ENCODE peak calls at places on chromosomes 11 and 22, in seven cellular contexts. W, T, P, S, N, B and M are unnamed samples.

GRCh38 chr11:1927151-1928037 is 7.9 kb downstream of the TNNT3 start:
- DNase-seq in N (peak), P (no peak), B (peak), T (no peak), S (no peak), W (no peak), M (peak)

GRCh38 chr11:31986201-31986889 is 104.5 kb upstream of the RCN1 start:
- DNase-seq in P (no peak), N (no peak), B (no peak), T (peak), W (no peak), S (no peak), M (no peak)

GRCh38 chr11:2778630-2779498 is 79.1 kb upstream of the KCNQ1OT1 start:
- DNase-seq in B (peak), P (peak), T (no peak), W (no peak), S (peak), N (no peak), M (peak)

GRCh38 chr11:113994077-113994954 is 19.4 kb downstream of the HTR3A start:
- DNase-seq in N (peak), S (peak), P (peak), B (no peak), W (no peak), T (peak), M (peak)

GRCh38 chr11:64226507-64227051 is 505 bp downstream of the NUDT22 start:
- DNase-seq in P (no peak), T (peak), B (no peak), S (no peak), W (no peak), N (no peak), M (no peak)

GRCh38 chr11:26248661-26249060 is 83.3 kb upstream of the ANO3 start:
- DNase-seq in B (no peak), N (no peak), W (no peak), T (no peak), S (no peak), P (no peak), M (no peak)

GRCh38 chr22:29145321-29146072 is 60.2 kb upstream of the EMID1 start:
- DNase-seq in S (no peak), P (no peak), W (no peak), N (no peak), T (no peak), B (no peak), M (no peak)

GRCh38 chr11:60343094-60343704 is 16.1 kb downstream of the MS4A6E start:
- DNase-seq in W (peak), T (peak), N (peak), P (peak), B (no peak), S (peak), M (no peak)

GRCh38 chr11:65110354-65110861 is 1.3 kb upstream of the TM7SF2 start:
- DNase-seq in S (peak), B (peak), P (peak), T (peak), W (no peak), N (peak), M (peak)

GRCh38 chr11:120432056-120433018 is 79.2 kb upstream of the GRIK4 start:
- DNase-seq in T (no peak), P (peak), B (peak), S (peak), W (peak), N (no peak), M (peak)

GRCh38 chr22:32465661-32466060 is 1.4 kb upstream of the BPIFC start:
- DNase-seq in P (no peak), T (no peak), S (no peak), N (no peak), W (no peak), B (no peak), M (no peak)

GRCh38 chr22:47169801-47170140 is 407.3 kb downstream of the TBC1D22A start:
- DNase-seq in W (no peak), N (no peak), S (no peak), B (peak), P (no peak), T (no peak), M (no peak)

GRCh38 chr11:122215244-122215992 is 99.4 kb upstream of the BLID start:
- DNase-seq in T (peak), W (peak), N (peak), B (peak), P (peak), S (peak), M (peak)

GRCh38 chr11:94148189-94148588 is 19.5 kb downstream of the PANX1 start:
- DNase-seq in N (no peak), T (no peak), W (no peak), B (no peak), S (no peak), P (no peak), M (no peak)

GRCh38 chr11:76408171-76408965 is 27.2 kb downstream of the GVQW3 start:
- DNase-seq in N (no peak), T (no peak), W (no peak), S (peak), P (no peak), B (no peak), M (no peak)

GRCh38 chr22:46574438-46574992 is 37.1 kb upstream of the CELSR1 start:
- DNase-seq in B (peak), S (no peak), T (no peak), P (no peak), W (no peak), N (peak), M (no peak)

GRCh38 chr11:85939099-85940015 is 84.2 kb downstream of the CCDC83 start:
- DNase-seq in B (no peak), T (no peak), W (no peak), S (no peak), P (no peak), N (no peak), M (no peak)

GRCh38 chr22:16563555-16564520 is 28.8 kb downstream of the CCT8L2 start:
- DNase-seq in B (no peak), N (no peak), S (no peak), W (no peak), T (no peak), P (no peak), M (no peak)

GRCh38 chr22:43435851-43436535 is 24.2 kb downstream of the MPPED1 start:
- DNase-seq in N (no peak), S (no peak), B (peak), P (no peak), T (no peak), W (no peak), M (no peak)

GRCh38 chr11:110710520-110711381 is 1.5 kb downstream of the ARHGAP20 start:
- DNase-seq in N (peak), T (peak), B (peak), W (no peak), P (peak), S (peak), M (peak)

GRCh38 chr22:37827056-37827455 is 3.9 kb downstream of the GALR3 start:
- DNase-seq in B (peak), P (no peak), W (no peak), N (no peak), S (no peak), T (no peak), M (no peak)

GRCh38 chr11:123193742-123194141 is 1.3 kb downstream of the CLMP start:
- DNase-seq in N (no peak), P (no peak), B (peak), S (no peak), T (no peak), W (no peak), M (no peak)

GRCh38 chr22:49583886-49584505 is 243.7 kb downstream of the BRD1 start:
- DNase-seq in W (no peak), T (no peak), S (no peak), P (no peak), N (no peak), B (no peak), M (no peak)

GRCh38 chr22:45318558-45319318 is 9.0 kb downstream of the FAM118A start:
- DNase-seq in S (peak), W (no peak), T (peak), B (no peak), N (peak), P (peak), M (no peak)

GRCh38 chr22:37604875-37605274 is 3.8 kb upstream of the GGA1 start:
- DNase-seq in B (no peak), T (no peak), P (no peak), S (no peak), W (no peak), N (no peak), M (no peak)

GRCh38 chr11:12087075-12087775 is 23.2 kb upstream of the MICAL2 start:
- DNase-seq in N (no peak), T (peak), S (peak), W (peak), B (peak), P (peak), M (no peak)

GRCh38 chr11:33388793-33389525 is 131.8 kb downstream of the HIPK3 start:
- DNase-seq in N (no peak), T (no peak), P (no peak), B (no peak), W (no peak), S (no peak), M (no peak)

GRCh38 chr22:49259870-49260615 is 567.6 kb downstream of the BRD1 start:
- DNase-seq in W (no peak), P (no peak), S (no peak), B (no peak), N (no peak), T (no peak), M (no peak)

GRCh38 chr11:25734592-25735211 is 597.2 kb upstream of the ANO3 start:
- DNase-seq in B (no peak), P (peak), N (peak), T (peak), S (no peak), W (no peak), M (peak)

GRCh38 chr22:48452766-48453165 is 1374.9 kb downstream of the BRD1 start:
- DNase-seq in P (no peak), S (no peak), B (no peak), T (no peak), N (no peak), W (no peak), M (no peak)

GRCh38 chr11:102806296-102806695 is 8.3 kb upstream of the MMP1 start:
- DNase-seq in N (no peak), B (peak), S (no peak), T (peak), W (no peak), P (no peak), M (no peak)

GRCh38 chr11:126880872-126881271 is 119.7 kb downstream of the KIRREL3 start:
- DNase-seq in T (no peak), W (no peak), P (no peak), S (no peak), N (no peak), B (no peak), M (no peak)

GRCh38 chr11:122853261-122853660 is 15.0 kb downstream of the CRTAM start:
- DNase-seq in T (no peak), S (no peak), B (no peak), P (no peak), N (no peak), W (no peak), M (no peak)

DNA sequence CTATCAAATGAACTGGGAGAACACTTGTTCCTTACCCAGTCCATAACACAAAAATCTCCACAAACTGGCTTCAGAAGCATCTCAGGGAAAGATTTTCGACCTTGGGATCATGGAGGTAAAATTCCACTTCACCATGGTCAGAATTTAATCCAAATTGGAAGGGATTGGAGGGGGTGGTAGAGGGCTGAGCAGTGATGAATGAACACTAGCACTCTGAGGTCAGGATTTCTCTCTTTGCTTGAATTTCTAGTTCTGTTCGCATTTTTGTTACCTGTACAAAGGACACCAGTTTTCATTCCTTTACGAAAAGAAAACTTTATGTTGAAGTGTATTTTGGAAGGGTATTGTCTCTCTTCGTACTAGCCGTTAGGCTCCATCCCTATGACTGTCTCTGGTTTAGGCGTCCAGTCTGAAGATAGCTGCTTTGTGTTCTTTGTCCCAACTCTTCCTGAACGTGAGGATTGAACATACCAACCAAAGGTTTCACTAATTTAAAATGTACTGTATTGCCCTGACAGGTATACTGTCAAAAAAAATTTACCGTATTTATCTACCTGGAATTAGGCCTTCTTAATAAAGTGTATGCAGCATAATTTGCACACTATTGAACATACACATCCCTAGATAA is 749 bp downstream of the GRAP2 start:
- DNase-seq in T (no peak), S (no peak), W (no peak), B (no peak), N (no peak), P (no peak), M (no peak)
- H2AFZ ChIP-seq in T (peak), S (no peak), W (no peak), B (no peak), N (no peak), P (no peak), M (no peak)

DNA sequence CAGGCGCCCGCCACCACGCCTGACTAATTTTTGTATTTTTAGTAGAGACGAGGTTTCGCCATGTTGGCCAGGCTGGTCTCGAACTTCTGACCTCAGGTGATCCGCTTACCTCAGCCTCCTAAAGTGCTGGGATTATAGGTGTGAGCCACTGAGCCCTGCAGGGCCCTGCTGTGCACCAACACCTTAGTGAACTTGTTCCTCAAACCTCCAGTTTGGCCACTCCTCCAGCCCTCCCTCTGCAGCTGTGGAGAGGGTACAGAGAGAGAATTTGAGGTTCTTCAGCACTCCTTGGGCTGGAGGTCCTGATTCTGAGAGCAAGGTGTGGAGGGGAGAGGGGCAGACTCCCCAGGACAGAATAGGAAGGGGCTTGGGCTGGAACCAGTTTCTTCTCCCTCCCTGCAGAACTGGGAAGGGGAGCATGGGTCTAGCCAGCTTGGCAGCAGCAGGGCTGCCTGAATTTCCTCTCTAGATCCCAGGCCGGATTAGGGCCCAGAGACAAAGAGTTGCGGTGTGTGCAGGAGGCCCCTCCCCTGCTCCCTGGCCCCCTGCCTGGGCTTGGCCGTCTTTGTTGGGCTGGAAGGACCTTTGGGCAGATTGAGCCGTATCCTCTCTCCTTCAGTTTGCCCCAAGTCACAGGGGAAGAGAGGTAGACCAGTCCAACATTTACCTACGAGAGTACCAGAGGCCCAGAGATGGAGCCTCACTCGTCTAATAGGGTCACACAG is 2.3 kb upstream of the PEX16 start:
- DNase-seq in P (no peak), N (peak), T (no peak), W (no peak), B (peak), S (no peak), M (no peak)
- H3K4me2 ChIP-seq in P (no peak), N (peak), T (peak), W (no peak), B (no peak), S (no peak), M (no peak)

GRCh38 chr22:23563111-23563510 is 17.0 kb downstream of the IGLL1 start:
- DNase-seq in P (no peak), N (no peak), B (peak), W (no peak), T (no peak), S (no peak), M (no peak)

GRCh38 chr22:23564276-23564675 is 15.8 kb downstream of the IGLL1 start:
- DNase-seq in B (peak), P (no peak), S (no peak), W (no peak), N (no peak), T (no peak), M (no peak)

GRCh38 chr22:23565288-23565941 is 14.7 kb downstream of the IGLL1 start:
- DNase-seq in B (peak), N (peak), S (no peak), T (peak), P (no peak), W (peak), M (peak)

GRCh38 chr22:23566716-23567475 is 13.2 kb downstream of the IGLL1 start:
- DNase-seq in P (no peak), S (no peak), T (no peak), B (peak), N (no peak), W (no peak), M (no peak)

GRCh38 chr22:23565942-23566715 is 14.0 kb downstream of the IGLL1 start:
- DNase-seq in N (peak), S (no peak), B (peak), P (no peak), T (peak), W (no peak), M (peak)
- H2AFZ ChIP-seq in N (peak), S (peak), B (no peak), P (no peak), T (peak), W (no peak), M (peak)

GRCh38 chr11:96317576-96317975 is 25.4 kb downstream of the MAML2 start:
- DNase-seq in P (no peak), W (no peak), S (no peak), B (no peak), T (peak), N (no peak), M (no peak)

GRCh38 chr11:96316869-96317268 is 26.1 kb downstream of the MAML2 start:
- DNase-seq in N (no peak), T (no peak), B (no peak), P (no peak), S (no peak), W (no peak), M (no peak)

GRCh38 chr11:96318399-96318798 is 24.6 kb downstream of the MAML2 start:
- DNase-seq in W (no peak), T (no peak), N (no peak), P (no peak), S (no peak), B (no peak), M (no peak)

GRCh38 chr11:96318850-96319249 is 24.1 kb downstream of the MAML2 start:
- DNase-seq in P (no peak), S (no peak), T (no peak), W (no peak), B (no peak), N (no peak), M (no peak)

DNA sequence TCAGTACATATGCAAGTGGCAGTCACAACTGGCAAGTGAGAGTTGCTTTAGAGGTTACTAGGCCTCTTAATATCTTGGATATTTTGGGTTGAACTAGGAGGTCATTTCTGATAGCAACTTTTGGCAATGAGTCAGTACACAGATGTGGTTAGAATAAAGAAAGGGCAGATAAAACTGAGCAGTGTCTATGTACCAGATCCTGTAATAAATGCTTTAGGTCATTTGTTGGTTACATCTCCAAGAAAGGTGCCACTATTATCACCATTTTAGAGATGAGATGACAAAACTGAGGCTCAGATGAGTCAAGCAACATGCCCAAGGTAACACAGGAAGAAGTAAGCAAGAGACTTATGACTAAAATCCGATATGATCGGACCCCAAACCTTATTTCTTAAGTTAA is 25.0 kb downstream of the MAML2 start:
- DNase-seq in T (no peak), N (no peak), B (no peak), P (no peak), S (no peak), W (no peak), M (no peak)
- H3K4me2 ChIP-seq in T (peak), N (no peak), B (no peak), P (no peak), S (no peak), W (no peak), M (no peak)